ENCODE peak calls at places on chromosome 1, in eight cellular contexts. F is neural progenitor cell; O is AG08396; N is HFF-Myc; G is DMS79 treated with DMSO at 0.1 percent for 48 hours; I is activated naive CD8-positive, alpha-beta T cell treated with anti-CD3 and anti-CD28 coated beads for 36 hours; Q is B cell; J is heart left ventricle. X is an unnamed sample.
A peak's percentile ranks its signal among the peaks of the same experiment; 100 is the strongest.

GRCh38 chr1:2230781-2231666 is 2.9 kb downstream of the SKI start:
- DNase-seq in F (no peak), O (no peak), N (no peak), G (peak; percentile 21), I (peak; percentile 61), Q (peak; percentile 68), J (no peak), X (peak; percentile 61)

GRCh38 chr1:215263636-215264035 is 181.1 kb downstream of the KCNK2 start:
- DNase-seq in F (no peak), O (no peak), N (no peak), G (no peak), I (no peak), Q (no peak), J (no peak), X (no peak)

GRCh38 chr1:4395158-4395557 is 259.3 kb upstream of the AJAP1 start:
- DNase-seq in F (no peak), O (no peak), N (no peak), G (peak; percentile 68), I (no peak), Q (no peak), J (no peak), X (no peak)

GRCh38 chr1:44645466-44646244 is 28.6 kb downstream of the TMEM53 start:
- DNase-seq in F (no peak), O (peak; percentile 79), N (no peak), G (no peak), I (no peak), Q (no peak), J (no peak), X (no peak)

GRCh38 chr1:43319288-43319687 is 18.3 kb upstream of the MPL start:
- DNase-seq in F (no peak), O (no peak), N (no peak), G (no peak), I (no peak), Q (no peak), J (no peak), X (no peak)

GRCh38 chr1:207841318-207841717 is 69.6 kb downstream of the CD34 start:
- DNase-seq in F (no peak), O (no peak), N (no peak), G (no peak), I (no peak), Q (no peak), J (no peak), X (no peak)

GRCh38 chr1:225548140-225548857 is 104.6 kb downstream of the ENAH start:
- DNase-seq in F (no peak), O (no peak), N (no peak), G (no peak), I (no peak), Q (no peak), J (no peak), X (no peak)

GRCh38 chr1:210438928-210439841 is 110.5 kb downstream of the HHAT start:
- DNase-seq in F (no peak), O (peak; percentile 35), N (peak; percentile 83), G (no peak), I (no peak), Q (no peak), J (no peak), X (no peak)

GRCh38 chr1:69404486-69404885 is 163.2 kb upstream of the LRRC7 start:
- DNase-seq in F (no peak), O (no peak), N (no peak), G (no peak), I (no peak), Q (no peak), J (no peak), X (no peak)

GRCh38 chr1:8078176-8078671 is 52.1 kb upstream of the ERRFI1 start:
- DNase-seq in F (no peak), O (peak; percentile 41), N (no peak), G (peak; percentile 69), I (no peak), Q (no peak), J (no peak), X (no peak)

GRCh38 chr1:211336161-211336560 is 9.5 kb downstream of the TRAF5 start:
- DNase-seq in F (no peak), O (no peak), N (no peak), G (no peak), I (no peak), Q (no peak), J (no peak), X (no peak)

GRCh38 chr1:46687095-46687659 is 15.5 kb downstream of the TEX38 start:
- DNase-seq in F (no peak), O (peak; percentile 25), N (peak; percentile 33), G (peak; percentile 63), I (no peak), Q (no peak), J (peak; percentile 82), X (no peak)

GRCh38 chr1:119141660-119142059 is 1.2 kb upstream of the WARS2 start:
- DNase-seq in F (no peak), O (no peak), N (no peak), G (no peak), I (no peak), Q (no peak), J (no peak), X (no peak)

GRCh38 chr1:171188388-171189266 is 3.5 kb downstream of the FMO2 start:
- DNase-seq in F (peak; percentile 59), O (peak; percentile 40), N (peak; percentile 45), G (no peak), I (peak; percentile 18), Q (peak; percentile 28), J (peak; percentile 66), X (peak; percentile 52)

GRCh38 chr1:35560256-35561225 is 2.9 kb downstream of the NCDN start:
- DNase-seq in F (no peak), O (peak; percentile 13), N (no peak), G (no peak), I (no peak), Q (no peak), J (peak; percentile 84), X (no peak)

GRCh38 chr1:81803423-81804103 is 2.8 kb downstream of the ADGRL2 start:
- DNase-seq in F (peak; percentile 83), O (peak; percentile 7), N (no peak), G (peak; percentile 34), I (no peak), Q (no peak), J (no peak), X (no peak)

GRCh38 chr1:67708606-67709005 is 23.6 kb downstream of the GADD45A start:
- DNase-seq in F (no peak), O (no peak), N (no peak), G (no peak), I (no peak), Q (no peak), J (no peak), X (no peak)

GRCh38 chr1:182715531-182715930 is 31.1 kb upstream of the RGS8 start:
- DNase-seq in F (no peak), O (no peak), N (no peak), G (no peak), I (no peak), Q (no peak), J (no peak), X (no peak)

GRCh38 chr1:94633051-94633450 is 91.5 kb upstream of the F3 start:
- DNase-seq in F (no peak), O (peak; percentile 38), N (no peak), G (no peak), I (no peak), Q (no peak), J (no peak), X (no peak)

GRCh38 chr1:1157914-1158710 is 15.6 kb upstream of the TTLL10 start:
- DNase-seq in F (peak; percentile 77), O (peak; percentile 78), N (no peak), G (no peak), I (peak; percentile 43), Q (peak; percentile 92), J (peak; percentile 62), X (peak; percentile 42)

GRCh38 chr1:172447641-172448040 is 3.8 kb upstream of the PIGC start:
- DNase-seq in F (no peak), O (no peak), N (no peak), G (no peak), I (no peak), Q (no peak), J (no peak), X (no peak)

GRCh38 chr1:201562659-201563405 is 23.9 kb downstream of the NAV1 start:
- DNase-seq in F (no peak), O (peak; percentile 75), N (peak; percentile 76), G (no peak), I (no peak), Q (no peak), J (no peak), X (no peak)

GRCh38 chr1:161511018-161511755 is 5.9 kb downstream of the FCGR2A start:
- DNase-seq in F (no peak), O (no peak), N (no peak), G (no peak), I (no peak), Q (no peak), J (no peak), X (no peak)

GRCh38 chr1:33902486-33903209 is 38.8 kb downstream of the HMGB4 start:
- DNase-seq in F (no peak), O (no peak), N (no peak), G (no peak), I (no peak), Q (no peak), J (no peak), X (no peak)

GRCh38 chr1:164868990-164869389 is 310.0 kb downstream of the PBX1 start:
- DNase-seq in F (no peak), O (no peak), N (no peak), G (no peak), I (no peak), Q (no peak), J (no peak), X (no peak)

GRCh38 chr1:31573261-31573660 is 3.1 kb upstream of the TINAGL1 start:
- DNase-seq in F (no peak), O (no peak), N (no peak), G (no peak), I (no peak), Q (no peak), J (no peak), X (no peak)

GRCh38 chr1:11143907-11144306 is 44.2 kb upstream of the EXOSC10 start:
- DNase-seq in F (no peak), O (no peak), N (no peak), G (no peak), I (no peak), Q (no peak), J (no peak), X (no peak)

GRCh38 chr1:181812211-181812610 is 249.3 kb downstream of the ZNF648 start:
- DNase-seq in F (peak; percentile 30), O (no peak), N (no peak), G (peak; percentile 47), I (no peak), Q (no peak), J (no peak), X (no peak)

GRCh38 chr1:41404308-41404755 is 43.1 kb downstream of the FOXO6 start:
- DNase-seq in F (peak; percentile 54), O (no peak), N (no peak), G (peak; percentile 91), I (peak; percentile 39), Q (no peak), J (no peak), X (peak; percentile 35)

GRCh38 chr1:51753969-51754368 is 124.6 kb downstream of the NRDC start:
- DNase-seq in F (no peak), O (no peak), N (no peak), G (no peak), I (no peak), Q (no peak), J (no peak), X (no peak)

GRCh38 chr1:211327341-211327921 is 798 bp downstream of the TRAF5 start:
- DNase-seq in F (peak; percentile 66), O (peak; percentile 69), N (no peak), G (no peak), I (peak; percentile 32), Q (peak; percentile 58), J (no peak), X (no peak)

GRCh38 chr1:156801409-156802121 is 15.1 kb downstream of the SH2D2A start:
- DNase-seq in F (no peak), O (no peak), N (peak; percentile 93), G (no peak), I (no peak), Q (no peak), J (peak; percentile 61), X (no peak)

GRCh38 chr1:17617787-17618557 is 78.5 kb downstream of the ARHGEF10L start:
- DNase-seq in F (no peak), O (peak; percentile 81), N (no peak), G (no peak), I (no peak), Q (no peak), J (peak; percentile 88), X (no peak)

GRCh38 chr1:9529190-9529589 is 10.1 kb upstream of the SLC25A33 start:
- DNase-seq in F (no peak), O (no peak), N (no peak), G (no peak), I (no peak), Q (no peak), J (no peak), X (no peak)